ENCODE peak calls at places on chromosomes 3 and 15, in six cellular contexts. N is naive thymus-derived CD4-positive, alpha-beta T cell; C is HuH-7.5; P is kidney tubule cell; J is pancreas; Z is A549. D is an unnamed sample.

GRCh38 chr15:45179221-45179985 is 8.4 kb downstream of the SHF start:
- DNase-seq in P (peak; percentile 17), C (no peak), J (no peak), Z (peak; percentile 43), N (peak; percentile 48), D (peak; percentile 33)

GRCh38 chr3:189613122-189613521 is 18.1 kb upstream of the TP63 start:
- DNase-seq in N (no peak), C (no peak), J (no peak), Z (no peak), P (no peak), D (no peak)

GRCh38 chr15:66864086-66864830 is 162.2 kb downstream of the SMAD6 start:
- DNase-seq in J (no peak), C (no peak), N (no peak), P (no peak), Z (no peak), D (no peak)

GRCh38 chr3:59750391-59750790 is 700.6 kb upstream of the CFAP20DC start:
- DNase-seq in J (no peak), P (no peak), N (no peak), Z (no peak), C (no peak), D (no peak)

GRCh38 chr3:13791501-13792490 is 88.1 kb downstream of the WNT7A start:
- DNase-seq in C (no peak), N (no peak), P (no peak), Z (no peak), J (no peak), D (no peak)

GRCh38 chr3:115598216-115598615 is 25.1 kb upstream of the GAP43 start:
- DNase-seq in J (no peak), P (no peak), Z (no peak), N (no peak), C (no peak), D (no peak)

GRCh38 chr3:27281671-27282150 is 87.5 kb downstream of the NEK10 start:
- DNase-seq in P (no peak), C (peak; percentile 36), J (no peak), N (no peak), Z (no peak), D (no peak)

GRCh38 chr3:64859625-64860590 is 172.1 kb upstream of the ADAMTS9 start:
- DNase-seq in C (no peak), J (no peak), Z (no peak), N (no peak), P (peak; percentile 37), D (no peak)

GRCh38 chr3:126849768-126850167 is 133.1 kb upstream of the PLXNA1 start:
- DNase-seq in P (no peak), J (no peak), Z (no peak), C (no peak), N (no peak), D (no peak)

GRCh38 chr3:151204530-151205401 is 1.8 kb upstream of the GPR171 start:
- DNase-seq in C (no peak), Z (no peak), P (no peak), J (no peak), N (no peak), D (no peak)

GRCh38 chr3:186465508-186465907 is 78.7 kb downstream of the CRYGS start:
- DNase-seq in N (no peak), C (no peak), Z (no peak), P (no peak), J (no peak), D (no peak)

GRCh38 chr15:39188930-39189329 is 391.9 kb upstream of the THBS1 start:
- DNase-seq in C (no peak), N (no peak), J (no peak), Z (peak; percentile 80), P (peak; percentile 92), D (no peak)

GRCh38 chr15:27082019-27082418 is 111.0 kb downstream of the GABRG3 start:
- DNase-seq in Z (no peak), N (no peak), P (no peak), C (no peak), J (no peak), D (no peak)

GRCh38 chr15:42404461-42405235 is 45.3 kb downstream of the CAPN3 start:
- DNase-seq in J (no peak), P (no peak), Z (no peak), C (no peak), N (no peak), D (no peak)

GRCh38 chr15:32649336-32649735 is 7.8 kb downstream of the SCG5 start:
- DNase-seq in P (no peak), C (peak; percentile 28), Z (peak; percentile 47), N (no peak), J (no peak), D (no peak)

GRCh38 chr15:57160823-57161560 is 215.3 kb upstream of the CGNL1 start:
- DNase-seq in N (no peak), Z (peak; percentile 24), J (no peak), C (no peak), P (peak; percentile 17), D (no peak)

GRCh38 chr3:22585504-22585903 is 617.6 kb upstream of the UBE2E2 start:
- DNase-seq in C (no peak), J (no peak), Z (no peak), N (no peak), P (peak; percentile 77), D (no peak)

GRCh38 chr3:136559896-136560295 is 192.3 kb downstream of the STAG1 start:
- DNase-seq in Z (no peak), C (no peak), J (no peak), P (peak; percentile 55), N (no peak), D (no peak)

GRCh38 chr15:75178171-75178937 is 23.3 kb upstream of the C15orf39 start:
- DNase-seq in Z (no peak), N (no peak), C (peak; percentile 81), P (no peak), J (no peak), D (no peak)

GRCh38 chr15:63971427-63971805 is 74.9 kb downstream of the DAPK2 start:
- DNase-seq in C (no peak), P (no peak), N (no peak), J (no peak), Z (no peak), D (peak; percentile 55)

GRCh38 chr3:133663569-133664313 is 2.0 kb upstream of the TOPBP1 start:
- DNase-seq in J (no peak), P (peak; percentile 66), N (peak; percentile 53), C (peak; percentile 75), Z (peak; percentile 72), D (peak; percentile 59)

GRCh38 chr15:22786868-22787698 is 639 bp downstream of the NIPA1 start:
- DNase-seq in Z (peak; percentile 38), J (peak; percentile 75), C (peak; percentile 31), N (peak; percentile 26), P (peak; percentile 47), D (peak; percentile 19)

GRCh38 chr15:41987246-41987924 is 15.0 kb upstream of the EHD4 start:
- DNase-seq in Z (no peak), J (peak; percentile 36), N (no peak), P (no peak), C (no peak), D (no peak)